ENCODE peak calls at places on chromosomes 12 and 14, in five cellular contexts. D is CD4-positive, alpha-beta memory T cell; R is gastrocnemius medialis; S is AG09309; W is C1 segment of cervical spinal cord. N is an unnamed sample.

GRCh38 chr12:131345521-131346436 is 365.1 kb upstream of the SFSWAP start:
- DNase-seq in S (no peak), D (no peak), W (no peak), R (no peak), N (no peak)

GRCh38 chr12:56366948-56367347 is 4.3 kb upstream of the APOF start:
- DNase-seq in D (no peak), R (no peak), W (no peak), S (no peak), N (no peak)

GRCh38 chr14:34930591-34931069 is 52.2 kb upstream of the SRP54 start:
- DNase-seq in D (peak; percentile 64), S (no peak), W (no peak), R (no peak), N (no peak)

GRCh38 chr12:12020762-12021161 is 50.0 kb upstream of the BCL2L14 start:
- DNase-seq in D (no peak), W (no peak), R (no peak), S (no peak), N (no peak)

GRCh38 chr12:117125275-117125613 is 26.0 kb upstream of the TESC start:
- DNase-seq in S (no peak), R (no peak), D (no peak), W (no peak), N (no peak)

GRCh38 chr12:11962795-11963347 is 107.9 kb upstream of the BCL2L14 start:
- DNase-seq in R (no peak), D (no peak), W (no peak), S (no peak), N (no peak)

GRCh38 chr12:54197037-54197909 is 8.5 kb upstream of the SMUG1 start:
- DNase-seq in W (no peak), S (no peak), D (no peak), R (peak; percentile 95), N (no peak)

GRCh38 chr12:22262309-22262708 is 72.2 kb downstream of the ST8SIA1 start:
- DNase-seq in D (no peak), R (no peak), S (no peak), W (no peak), N (no peak)

GRCh38 chr12:106296179-106296877 is 6.2 kb upstream of the TCP11L2 start:
- DNase-seq in D (no peak), R (no peak), W (no peak), S (peak; percentile 55), N (no peak)

GRCh38 chr12:117441751-117442150 is 80.3 kb upstream of the NOS1 start:
- DNase-seq in S (peak; percentile 3), W (peak; percentile 10), R (peak; percentile 100), D (no peak), N (no peak)

GRCh38 chr12:110379642-110380041 is 23.9 kb downstream of the ANAPC7 start:
- DNase-seq in W (no peak), R (no peak), S (no peak), D (no peak), N (no peak)

GRCh38 chr12:46556105-46556559 is 183.6 kb upstream of the SLC38A2 start:
- DNase-seq in S (peak; percentile 97), R (no peak), D (no peak), W (no peak), N (peak; percentile 94)

GRCh38 chr14:32702571-32702970 is 236.1 kb upstream of the NPAS3 start:
- DNase-seq in S (no peak), D (no peak), R (peak; percentile 11), W (no peak), N (no peak)

GRCh38 chr12:65754744-65755595 is 69.3 kb upstream of the HMGA2 start:
- DNase-seq in D (no peak), W (no peak), R (no peak), S (no peak), N (no peak)

GRCh38 chr12:108365324-108365723 is 26.2 kb upstream of the CMKLR1 start:
- DNase-seq in D (no peak), R (no peak), W (no peak), S (no peak), N (no peak)

N was measured in non-pigmented ciliary epithelial cell.